ENCODE peak calls at places on chromosomes 6 and 20, in four cellular contexts. T, M, P and D are unnamed samples.

GRCh38 chr6:143746202-143747119 is 68.7 kb downstream of the PHACTR2 start:
- DNase-seq in T (no peak), M (no peak), P (no peak), D (no peak)

GRCh38 chr6:158868122-158868480 is 48.9 kb upstream of the EZR start:
- DNase-seq in T (no peak), M (no peak), P (no peak), D (no peak)

GRCh38 chr6:30006170-30007131 is 54.6 kb upstream of the POLR1H start:
- DNase-seq in T (no peak), M (no peak), P (no peak), D (peak; percentile 7)

GRCh38 chr6:170129691-170130171 is 161.1 kb downstream of the DLL1 start:
- DNase-seq in T (no peak), M (no peak), P (peak; percentile 59), D (no peak)

GRCh38 chr20:23298926-23299672 is 51.5 kb upstream of the NXT1 start:
- DNase-seq in T (peak; percentile 13), M (no peak), P (no peak), D (no peak)

GRCh38 chr6:44653761-44654218 is 266.3 kb downstream of the CDC5L start:
- DNase-seq in T (peak; percentile 79), M (no peak), P (no peak), D (no peak)

GRCh38 chr6:3208096-3208774 is 19.2 kb downstream of the TUBB2B start:
- DNase-seq in T (peak; percentile 77), M (no peak), P (no peak), D (no peak)

GRCh38 chr20:44544178-44544719 is 22.4 kb upstream of the SERINC3 start:
- DNase-seq in T (no peak), M (no peak), P (no peak), D (no peak)

GRCh38 chr6:26187981-26188635 is 100.9 kb downstream of the HFE start:
- DNase-seq in T (no peak), M (peak; percentile 57), P (peak; percentile 41), D (peak; percentile 71)

GRCh38 chr20:38173237-38174156 is 8.4 kb upstream of the TGM2 start:
- DNase-seq in T (peak; percentile 87), M (no peak), P (peak; percentile 97), D (no peak)

GRCh38 chr6:116406678-116407345 is 36.1 kb downstream of the DSE start:
- DNase-seq in T (peak; percentile 81), M (no peak), P (no peak), D (no peak)

GRCh38 chr20:5888051-5888450 is 62.3 kb downstream of the TRMT6 start:
- DNase-seq in T (no peak), M (no peak), P (no peak), D (no peak)